ENCODE peak calls at places on chromosomes 12 and 14, in five cellular contexts. Q is ovary, B is fibroblast of the aortic adventitia, T is tibial artery, W is BE2C. Z is an unnamed sample.

GRCh38 chr12:56190695-56191155 is 1.4 kb upstream of the SMARCC2 start:
- DNase-seq in W (no peak), Q (no peak), B (no peak), T (no peak), Z (no peak)

GRCh38 chr12:88834226-88834625 is 254.0 kb upstream of the KITLG start:
- DNase-seq in W (no peak), B (no peak), T (no peak), Q (no peak), Z (no peak)

GRCh38 chr14:48331421-48331820 is 656.0 kb upstream of the MDGA2 start:
- DNase-seq in Q (no peak), W (no peak), B (no peak), T (no peak), Z (no peak)

GRCh38 chr14:103630364-103631108 is 1.5 kb downstream of the KLC1 start:
- DNase-seq in Q (no peak), W (no peak), T (no peak), B (peak; percentile 32), Z (no peak)

GRCh38 chr12:97299867-97300266 is 162.7 kb upstream of the RMST start:
- DNase-seq in T (no peak), B (no peak), W (no peak), Q (no peak), Z (no peak)

GRCh38 chr12:42589465-42590323 is at the start of gene PRICKLE1:
- DNase-seq in Q (peak; percentile 71), W (peak; percentile 74), T (no peak), B (peak; percentile 64), Z (peak; percentile 32)

GRCh38 chr14:106841701-106842100 is 1315.3 kb downstream of the TMEM121 start:
- DNase-seq in B (no peak), T (no peak), W (no peak), Q (no peak), Z (no peak)

GRCh38 chr14:90168425-90169105 is 87.8 kb upstream of the PSMC1 start:
- DNase-seq in Q (no peak), T (no peak), B (peak; percentile 73), W (no peak), Z (no peak)

GRCh38 chr12:76866726-76867125 is 12.1 kb downstream of the CSRP2 start:
- DNase-seq in W (peak; percentile 12), T (no peak), B (peak; percentile 55), Q (no peak), Z (peak; percentile 80)

GRCh38 chr12:50234347-50234746 is 49.0 kb downstream of the LIMA1 start:
- DNase-seq in Q (no peak), T (no peak), W (no peak), B (peak; percentile 51), Z (no peak)

GRCh38 chr12:83190631-83191390 is 504.1 kb downstream of the TMTC2 start:
- DNase-seq in Q (no peak), B (no peak), W (no peak), T (no peak), Z (no peak)

DNA sequence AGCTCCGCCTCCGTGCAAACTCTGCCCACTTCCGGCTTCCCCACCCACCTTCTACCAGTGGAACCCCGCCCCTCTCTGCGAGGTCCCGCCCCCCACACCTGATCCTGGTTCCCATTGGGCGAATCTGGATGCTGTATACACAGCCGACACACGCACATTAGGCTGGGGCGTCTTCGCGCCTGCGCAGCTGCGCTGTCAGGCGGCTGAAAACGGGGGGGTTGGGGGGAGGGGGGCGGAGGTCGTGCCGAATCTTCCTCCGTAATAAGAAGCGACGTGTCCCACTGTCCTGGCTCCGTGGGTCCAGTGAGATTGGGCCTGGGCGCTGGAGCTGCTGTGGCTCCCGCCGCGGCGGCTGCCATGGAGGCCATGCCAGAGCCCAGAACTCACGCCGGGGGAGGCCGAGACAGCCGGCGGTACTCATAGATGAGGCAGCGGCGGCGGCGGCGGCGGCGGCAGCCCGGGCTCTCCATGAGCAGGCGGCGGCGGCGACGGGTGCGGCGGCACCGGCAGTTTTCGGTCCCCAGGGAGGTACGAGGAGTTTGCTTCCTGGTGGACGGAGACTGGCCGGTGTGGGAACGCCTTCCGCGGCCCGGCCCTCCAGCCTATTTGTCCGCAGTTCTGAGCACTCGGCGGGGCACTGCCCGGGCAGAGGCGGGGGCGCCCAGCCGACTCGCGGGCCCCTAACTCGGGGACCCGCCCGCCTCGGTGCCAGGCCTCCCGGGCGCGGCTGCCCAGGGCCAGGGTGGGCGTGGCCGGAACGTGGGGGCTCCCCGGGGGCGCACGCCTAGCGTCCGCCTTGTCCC is 64.5 kb downstream of the KLHL28 start:
- DNase-seq in W (peak; percentile 99), T (peak; percentile 99), Q (peak; percentile 98), B (peak; percentile 96), Z (peak; percentile 93)
- H3K4me3 ChIP-seq in W (peak overlapping the region; percentile 63), T (peak overlapping the region; percentile 76), Q (peak overlapping the region; percentile 90), B (peak overlapping the region; percentile 90), Z (peak overlapping the region; percentile 75)

DNA sequence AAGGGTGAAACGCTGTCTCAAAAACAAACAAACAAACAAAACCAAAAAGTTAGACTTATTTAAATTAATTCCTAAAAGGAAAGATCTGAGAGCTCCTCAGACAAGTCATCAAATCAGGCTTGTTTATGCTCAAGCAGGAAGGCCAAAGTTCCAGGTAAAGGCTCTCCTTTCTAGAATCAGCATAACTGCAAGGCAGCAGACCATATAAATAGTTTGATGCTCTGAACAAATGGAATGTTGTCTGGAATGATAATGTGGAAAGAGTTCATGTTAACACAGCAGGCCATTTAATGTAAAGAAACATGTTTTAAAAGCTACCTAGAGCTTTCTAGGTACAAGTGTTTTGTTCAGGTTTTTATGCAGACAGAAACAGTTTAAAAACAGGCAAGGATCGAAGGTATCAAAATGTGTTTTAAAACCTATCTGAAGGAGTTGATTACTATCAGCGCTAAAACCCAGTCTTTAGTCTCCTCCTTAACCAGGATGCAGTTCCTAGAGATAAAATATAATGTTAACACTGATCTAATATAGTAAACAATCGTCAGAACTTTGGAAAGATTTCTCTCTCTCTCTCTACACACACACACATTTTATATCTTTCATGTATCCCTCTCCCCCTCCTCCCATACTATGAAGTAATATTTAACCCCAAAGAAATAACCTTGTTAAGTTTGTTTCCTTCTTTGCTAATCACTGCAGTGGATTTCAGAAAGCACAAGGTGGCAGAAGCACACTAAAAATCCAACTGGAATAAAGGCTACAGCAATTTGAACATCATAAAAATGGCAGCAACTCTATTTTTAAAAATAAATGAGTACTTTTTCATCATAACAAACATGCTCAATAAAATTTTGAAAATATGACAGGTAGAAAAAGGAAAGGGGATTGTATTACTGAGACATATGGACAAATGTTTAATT is 135.5 kb downstream of the PAWR start:
- DNase-seq in T (no peak), W (no peak), Q (no peak), B (peak; percentile 86), Z (peak; percentile 63)
- TF ChIP-seq CTCF in T (peak; percentile 60), W (peak; percentile 66), Q (peak; percentile 63), B (peak; percentile 79), Z (peak; percentile 65)

GRCh38 chr12:740921-741320 is 11.5 kb upstream of the WNK1 start:
- DNase-seq in B (no peak), W (no peak), T (no peak), Q (no peak), Z (no peak)

GRCh38 chr12:738712-739111 is 13.7 kb upstream of the WNK1 start:
- DNase-seq in Q (no peak), T (no peak), W (no peak), B (no peak), Z (no peak)

GRCh38 chr12:737117-737739 is 15.2 kb upstream of the WNK1 start:
- DNase-seq in W (no peak), T (no peak), B (no peak), Q (no peak), Z (no peak)

GRCh38 chr12:739349-739748 is 13.0 kb upstream of the WNK1 start:
- DNase-seq in B (no peak), T (no peak), W (no peak), Q (no peak), Z (no peak)
- H3K4me3 ChIP-seq in B (no peak overlapping the region), T (no peak overlapping the region), W (no peak overlapping the region), Q (no peak overlapping the region), Z (no peak overlapping the region)

GRCh38 chr12:115898670-115899069 is 378.8 kb downstream of the MED13L start:
- DNase-seq in B (no peak), W (no peak), Q (no peak), T (no peak), Z (no peak)
- TF ChIP-seq CTCF in B (no peak), W (peak; percentile 21), Q (no peak), T (no peak), Z (peak; percentile 7)

GRCh38 chr12:72275551-72275950 is 3.4 kb downstream of the TRHDE start:
- DNase-seq in Q (no peak), W (no peak), B (no peak), T (no peak), Z (no peak)

GRCh38 chr12:72272731-72273498 is 745 bp downstream of the TRHDE start:
- DNase-seq in Q (peak; percentile 44), B (no peak), T (no peak), W (no peak), Z (no peak)

GRCh38 chr12:72273499-72273837 is 1.3 kb downstream of the TRHDE start:
- DNase-seq in T (no peak), B (no peak), W (no peak), Q (peak; percentile 25), Z (no peak)

GRCh38 chr12:72274926-72275325 is 2.8 kb downstream of the TRHDE start:
- DNase-seq in T (no peak), B (peak; percentile 24), Q (peak; percentile 7), W (no peak), Z (no peak)

DNA sequence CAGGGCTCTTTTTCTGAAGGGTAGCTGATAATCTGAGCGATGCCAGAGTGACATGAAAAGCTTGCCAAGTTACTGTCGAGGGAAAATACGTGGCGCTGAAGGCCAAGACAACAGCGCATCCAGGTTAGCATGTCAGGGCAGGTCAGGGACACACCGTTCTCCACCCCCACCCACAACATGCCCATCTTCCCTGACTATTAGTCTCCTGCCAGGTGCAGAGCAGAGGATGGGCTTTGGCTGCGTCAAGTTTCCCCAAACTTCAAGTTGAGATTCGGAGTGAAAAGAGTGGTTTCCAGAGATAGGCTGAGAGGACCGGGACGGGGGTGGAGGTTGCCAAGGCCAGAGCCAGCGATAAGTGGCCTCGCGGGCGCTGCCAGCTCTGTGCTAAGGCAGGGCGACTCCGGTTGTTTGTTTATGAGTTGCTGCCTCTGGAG is 1.7 kb downstream of the TRHDE start:
- DNase-seq in Q (peak; percentile 30), W (no peak), B (no peak), T (no peak), Z (no peak)
- H3K4me3 ChIP-seq in Q (peak overlapping the region; percentile 60), W (no peak overlapping the region), B (no peak overlapping the region), T (peak overlapping the region; percentile 71), Z (peak overlapping the region; percentile 79)